ENCODE peak calls at places on chromosomes 5 and 9, in nine cellular contexts. One of them, this sample, is unnamed.

GRCh38 chr9:90019596-90019995 is 414.8 kb downstream of the GADD45G start:
- DNase-seq in left ventricle myocardium inferior: no peak
- DNase-seq in spleen: peak; percentile 64
- DNase-seq in mammary epithelial cell: no peak
- DNase-seq in fibroblast of lung: no peak
- DNase-seq in A549: no peak
- DNase-seq in WERI-Rb-1: no peak
- DNase-seq in AG04450: no peak
- DNase-seq in MM.1S: no peak
- DNase-seq in this sample: no peak

GRCh38 chr9:72322259-72322658 is 42.7 kb downstream of the ZFAND5 start:
- DNase-seq in left ventricle myocardium inferior: no peak
- DNase-seq in spleen: no peak
- DNase-seq in mammary epithelial cell: no peak
- DNase-seq in fibroblast of lung: peak; percentile 20
- DNase-seq in A549: no peak
- DNase-seq in WERI-Rb-1: no peak
- DNase-seq in AG04450: no peak
- DNase-seq in MM.1S: no peak
- DNase-seq in this sample: no peak

GRCh38 chr9:79946718-79947117 is 375.0 kb downstream of the TLE4 start:
- DNase-seq in left ventricle myocardium inferior: no peak
- DNase-seq in spleen: no peak
- DNase-seq in mammary epithelial cell: no peak
- DNase-seq in fibroblast of lung: peak; percentile 40
- DNase-seq in A549: no peak
- DNase-seq in WERI-Rb-1: no peak
- DNase-seq in AG04450: no peak
- DNase-seq in MM.1S: no peak
- DNase-seq in this sample: no peak

GRCh38 chr5:14292766-14293165 is 149.6 kb downstream of the TRIO start:
- DNase-seq in left ventricle myocardium inferior: no peak
- DNase-seq in spleen: no peak
- DNase-seq in mammary epithelial cell: no peak
- DNase-seq in fibroblast of lung: no peak
- DNase-seq in A549: no peak
- DNase-seq in WERI-Rb-1: no peak
- DNase-seq in AG04450: no peak
- DNase-seq in MM.1S: no peak
- DNase-seq in this sample: no peak

GRCh38 chr5:143759368-143760136 is 52.4 kb upstream of the HMHB1 start:
- DNase-seq in left ventricle myocardium inferior: no peak
- DNase-seq in spleen: no peak
- DNase-seq in mammary epithelial cell: no peak
- DNase-seq in fibroblast of lung: no peak
- DNase-seq in A549: no peak
- DNase-seq in WERI-Rb-1: no peak
- DNase-seq in AG04450: no peak
- DNase-seq in MM.1S: no peak
- DNase-seq in this sample: no peak

GRCh38 chr9:124477211-124478013 is 27.2 kb downstream of the ADGRD2 start:
- DNase-seq in left ventricle myocardium inferior: no peak
- DNase-seq in spleen: no peak
- DNase-seq in mammary epithelial cell: peak; percentile 12
- DNase-seq in fibroblast of lung: no peak
- DNase-seq in A549: peak; percentile 24
- DNase-seq in WERI-Rb-1: no peak
- DNase-seq in AG04450: no peak
- DNase-seq in MM.1S: no peak
- DNase-seq in this sample: no peak

GRCh38 chr5:95842955-95843544 is 20.5 kb upstream of the GLRX start:
- DNase-seq in left ventricle myocardium inferior: peak; percentile 59
- DNase-seq in spleen: peak; percentile 92
- DNase-seq in mammary epithelial cell: no peak
- DNase-seq in fibroblast of lung: peak; percentile 91
- DNase-seq in A549: peak; percentile 38
- DNase-seq in WERI-Rb-1: peak; percentile 47
- DNase-seq in AG04450: no peak
- DNase-seq in MM.1S: peak; percentile 94
- DNase-seq in this sample: no peak

GRCh38 chr5:103435136-103435914 is 127.3 kb downstream of the NUDT12 start:
- DNase-seq in left ventricle myocardium inferior: no peak
- DNase-seq in spleen: no peak
- DNase-seq in mammary epithelial cell: no peak
- DNase-seq in fibroblast of lung: no peak
- DNase-seq in A549: no peak
- DNase-seq in WERI-Rb-1: no peak
- DNase-seq in AG04450: no peak
- DNase-seq in MM.1S: no peak
- DNase-seq in this sample: no peak

GRCh38 chr5:28408186-28408585 is 1369.8 kb upstream of the CDH9 start:
- DNase-seq in left ventricle myocardium inferior: no peak
- DNase-seq in spleen: no peak
- DNase-seq in mammary epithelial cell: peak; percentile 87
- DNase-seq in fibroblast of lung: peak; percentile 94
- DNase-seq in A549: peak; percentile 62
- DNase-seq in WERI-Rb-1: no peak
- DNase-seq in AG04450: no peak
- DNase-seq in MM.1S: no peak
- DNase-seq in this sample: no peak

DNA sequence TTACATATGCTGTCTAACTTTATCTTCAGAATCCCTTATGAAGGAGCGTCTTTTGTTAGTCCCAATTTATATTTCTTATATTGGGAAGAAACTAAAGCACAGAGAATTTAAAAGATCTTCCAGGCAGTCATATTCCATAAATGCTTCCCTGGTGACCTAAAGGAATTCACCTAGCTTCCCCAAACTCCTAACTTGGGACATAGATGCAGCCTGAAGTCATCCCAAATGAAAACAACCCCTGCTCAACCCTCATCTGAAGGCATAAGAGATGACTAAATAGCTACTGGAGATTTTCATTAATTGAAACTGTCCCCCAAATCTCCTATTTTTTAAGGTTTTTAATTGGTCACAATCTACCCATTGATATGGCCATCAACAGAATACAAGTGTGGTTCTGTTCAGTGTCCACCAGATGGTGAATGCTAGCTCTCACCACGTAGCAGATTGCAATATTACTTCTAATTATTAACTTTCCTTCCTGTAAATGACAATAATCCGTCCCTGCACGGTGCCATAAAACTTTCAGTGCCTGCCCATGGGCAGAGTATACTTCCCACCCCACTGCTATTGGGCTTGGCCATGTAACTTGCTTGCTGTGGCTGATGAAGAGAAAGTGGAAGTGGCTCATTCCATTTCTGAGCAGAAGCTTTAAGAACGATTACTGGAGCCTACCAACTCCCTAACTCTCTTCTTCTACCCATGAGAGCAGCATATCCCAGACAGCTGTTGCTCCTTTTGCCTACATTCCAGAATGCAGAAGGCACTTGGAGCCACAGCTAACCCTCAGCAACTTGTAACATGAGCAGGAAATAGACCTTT is 18.7 kb downstream of the PRUNE2 start:
- DNase-seq in left ventricle myocardium inferior: no peak
- DNase-seq in spleen: no peak
- DNase-seq in mammary epithelial cell: no peak
- DNase-seq in fibroblast of lung: peak; percentile 46
- DNase-seq in A549: no peak
- DNase-seq in WERI-Rb-1: no peak
- DNase-seq in AG04450: no peak
- DNase-seq in MM.1S: no peak
- DNase-seq in this sample: no peak
- H3K4me3 ChIP-seq in left ventricle myocardium inferior: no peak overlapping the region
- H3K4me3 ChIP-seq in spleen: no peak overlapping the region
- H3K4me3 ChIP-seq in mammary epithelial cell: no peak overlapping the region
- H3K4me3 ChIP-seq in fibroblast of lung: no peak overlapping the region
- H3K4me3 ChIP-seq in A549: no peak overlapping the region
- H3K4me3 ChIP-seq in WERI-Rb-1: no peak overlapping the region
- H3K4me3 ChIP-seq in AG04450: no peak overlapping the region
- H3K4me3 ChIP-seq in MM.1S: no peak overlapping the region
- H3K4me3 ChIP-seq in this sample: no peak overlapping the region

DNA sequence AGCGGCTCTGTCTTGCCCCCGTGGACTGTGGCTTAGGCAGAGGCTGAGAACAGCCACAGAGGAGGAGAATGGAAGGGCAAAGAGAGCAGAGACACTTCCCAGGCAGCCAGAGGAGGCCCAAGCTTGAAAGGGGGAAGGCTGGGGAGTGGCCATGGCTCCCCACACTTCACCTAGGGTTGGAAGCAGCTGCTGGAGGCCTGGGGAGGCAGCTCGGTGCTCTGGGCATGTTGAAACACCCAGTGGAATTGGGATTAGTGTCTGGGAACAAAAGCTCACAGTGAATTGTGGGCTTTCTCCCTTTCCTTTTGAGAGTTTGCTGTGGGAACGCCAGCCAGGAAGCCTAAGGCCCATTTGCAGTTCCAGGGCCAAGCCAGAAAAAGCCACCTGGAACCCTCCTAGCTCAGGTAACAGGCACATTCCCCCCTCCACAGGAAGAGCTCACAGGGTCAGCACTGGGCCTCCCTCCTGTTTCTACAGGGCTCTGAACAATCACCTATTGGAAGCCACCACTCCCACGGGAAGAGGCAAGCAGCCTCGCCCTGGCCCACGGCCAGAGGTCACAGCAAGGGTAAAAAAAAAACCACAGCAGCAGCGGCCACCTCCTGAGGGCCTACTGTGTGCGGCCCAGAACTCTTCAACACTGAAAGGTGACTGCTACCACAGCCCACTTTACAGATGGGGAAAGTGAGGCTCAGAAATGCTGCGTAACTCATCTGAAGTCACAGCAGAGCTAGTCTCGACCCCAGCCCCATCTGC is 20.2 kb downstream of the EEIG1 start:
- DNase-seq in left ventricle myocardium inferior: no peak
- DNase-seq in spleen: no peak
- DNase-seq in mammary epithelial cell: peak; percentile 55
- DNase-seq in fibroblast of lung: no peak
- DNase-seq in A549: no peak
- DNase-seq in WERI-Rb-1: no peak
- DNase-seq in AG04450: no peak
- DNase-seq in MM.1S: no peak
- DNase-seq in this sample: no peak
- H3K27ac ChIP-seq in left ventricle myocardium inferior: peak overlapping the region; percentile 70
- H3K27ac ChIP-seq in spleen: peak overlapping the region; percentile 11
- H3K27ac ChIP-seq in mammary epithelial cell: peak overlapping the region; percentile 55
- H3K27ac ChIP-seq in fibroblast of lung: no peak overlapping the region
- H3K27ac ChIP-seq in A549: peak overlapping the region; percentile 98
- H3K27ac ChIP-seq in WERI-Rb-1: peak overlapping the region; percentile 28
- H3K27ac ChIP-seq in AG04450: peak overlapping the region; percentile 11
- H3K27ac ChIP-seq in MM.1S: no peak overlapping the region
- H3K27ac ChIP-seq in this sample: no peak overlapping the region

DNA sequence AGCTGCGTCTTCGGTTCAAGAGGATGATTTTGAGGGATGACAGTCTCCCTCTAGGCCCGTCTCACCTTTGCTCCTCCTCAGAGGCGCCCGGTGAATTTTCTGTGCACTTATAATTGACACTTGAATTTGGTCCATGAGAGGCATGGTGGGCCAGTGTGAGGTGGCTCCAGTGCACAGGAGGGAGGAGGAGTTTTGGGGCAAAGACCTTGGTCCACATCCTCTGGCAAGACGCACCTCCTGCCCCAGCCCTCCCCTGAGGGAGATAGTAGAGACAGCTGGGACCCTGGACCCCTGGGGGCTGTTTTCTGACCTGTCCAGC is 28.1 kb downstream of the FGD3 start:
- DNase-seq in left ventricle myocardium inferior: no peak
- DNase-seq in spleen: no peak
- DNase-seq in mammary epithelial cell: no peak
- DNase-seq in fibroblast of lung: no peak
- DNase-seq in A549: no peak
- DNase-seq in WERI-Rb-1: no peak
- DNase-seq in AG04450: no peak
- DNase-seq in MM.1S: no peak
- DNase-seq in this sample: no peak
- TF ChIP-seq CTCF in left ventricle myocardium inferior: no peak
- TF ChIP-seq CTCF in spleen: no peak
- TF ChIP-seq CTCF in mammary epithelial cell: no peak
- TF ChIP-seq CTCF in fibroblast of lung: no peak
- TF ChIP-seq CTCF in A549: no peak
- TF ChIP-seq CTCF in WERI-Rb-1: no peak
- TF ChIP-seq CTCF in AG04450: no peak
- TF ChIP-seq CTCF in MM.1S: no peak
- TF ChIP-seq CTCF in this sample: no peak

GRCh38 chr9:120874226-120874839 is 2.7 kb downstream of the PHF19 start:
- DNase-seq in left ventricle myocardium inferior: no peak
- DNase-seq in spleen: peak; percentile 56
- DNase-seq in mammary epithelial cell: no peak
- DNase-seq in fibroblast of lung: no peak
- DNase-seq in A549: no peak
- DNase-seq in WERI-Rb-1: no peak
- DNase-seq in AG04450: no peak
- DNase-seq in MM.1S: no peak
- DNase-seq in this sample: no peak

GRCh38 chr9:120875954-120876841 is 790 bp downstream of the PHF19 start:
- DNase-seq in left ventricle myocardium inferior: peak; percentile 85
- DNase-seq in spleen: peak; percentile 93
- DNase-seq in mammary epithelial cell: peak; percentile 83
- DNase-seq in fibroblast of lung: peak; percentile 88
- DNase-seq in A549: peak; percentile 93
- DNase-seq in WERI-Rb-1: peak; percentile 97
- DNase-seq in AG04450: no peak
- DNase-seq in MM.1S: peak; percentile 94
- DNase-seq in this sample: peak; percentile 92

GRCh38 chr9:120873512-120873911 is 3.5 kb downstream of the PHF19 start:
- DNase-seq in left ventricle myocardium inferior: no peak
- DNase-seq in spleen: peak; percentile 68
- DNase-seq in mammary epithelial cell: peak; percentile 64
- DNase-seq in fibroblast of lung: peak; percentile 40
- DNase-seq in A549: peak; percentile 73
- DNase-seq in WERI-Rb-1: no peak
- DNase-seq in AG04450: no peak
- DNase-seq in MM.1S: peak; percentile 86
- DNase-seq in this sample: no peak

GRCh38 chr9:120875643-120875953 is 1.4 kb downstream of the PHF19 start:
- DNase-seq in left ventricle myocardium inferior: no peak
- DNase-seq in spleen: peak; percentile 80
- DNase-seq in mammary epithelial cell: no peak
- DNase-seq in fibroblast of lung: no peak
- DNase-seq in A549: no peak
- DNase-seq in WERI-Rb-1: no peak
- DNase-seq in AG04450: no peak
- DNase-seq in MM.1S: no peak
- DNase-seq in this sample: no peak

DNA sequence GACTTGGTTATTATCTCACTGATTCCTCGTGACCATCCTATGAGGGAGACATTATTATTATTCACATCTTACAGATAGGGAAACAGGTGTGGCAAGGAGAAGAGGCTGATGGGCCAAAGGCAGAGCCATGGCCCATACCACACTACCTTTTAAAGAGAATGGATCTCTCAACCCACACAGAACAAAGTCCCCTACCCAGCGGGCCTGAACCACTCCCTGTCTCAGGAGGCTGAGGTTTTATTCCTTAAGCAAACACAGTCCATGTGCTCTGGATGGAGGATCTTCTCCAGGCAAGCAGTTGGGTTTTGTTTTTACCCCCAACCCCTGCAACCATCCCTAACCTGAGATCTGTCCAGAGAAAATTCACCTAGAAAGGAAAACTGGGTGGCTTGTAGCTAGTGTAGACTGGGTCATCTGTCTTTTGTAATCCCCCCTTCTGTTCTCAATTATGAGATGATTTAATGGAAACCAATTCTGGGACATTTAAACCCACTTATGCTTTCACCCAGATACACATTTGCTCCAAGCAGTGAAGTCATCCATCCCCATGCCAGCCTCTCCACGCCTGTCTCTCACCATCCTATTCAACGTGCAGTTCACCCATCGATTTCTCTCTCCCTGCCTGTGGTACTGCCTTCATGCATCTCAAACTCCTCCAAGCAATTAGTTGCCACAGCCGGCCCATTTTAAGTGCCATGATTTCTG is 2.0 kb downstream of the PHF19 start:
- DNase-seq in left ventricle myocardium inferior: no peak
- DNase-seq in spleen: no peak
- DNase-seq in mammary epithelial cell: no peak
- DNase-seq in fibroblast of lung: no peak
- DNase-seq in A549: no peak
- DNase-seq in WERI-Rb-1: no peak
- DNase-seq in AG04450: no peak
- DNase-seq in MM.1S: no peak
- DNase-seq in this sample: no peak
- H3K4me3 ChIP-seq in left ventricle myocardium inferior: no peak overlapping the region
- H3K4me3 ChIP-seq in spleen: no peak overlapping the region
- H3K4me3 ChIP-seq in mammary epithelial cell: no peak overlapping the region
- H3K4me3 ChIP-seq in fibroblast of lung: no peak overlapping the region
- H3K4me3 ChIP-seq in A549: peak overlapping the region; percentile 86
- H3K4me3 ChIP-seq in WERI-Rb-1: no peak overlapping the region
- H3K4me3 ChIP-seq in AG04450: no peak overlapping the region
- H3K4me3 ChIP-seq in MM.1S: peak overlapping the region; percentile 79
- H3K4me3 ChIP-seq in this sample: no peak overlapping the region

This sample was measured in coronary artery.